ENCODE peak calls at places on chromosomes 2 and 18, in ten cellular contexts. S is fibroblast of lung; C is stomach; G is cardiac fibroblast; N is neuronal stem cell; I is CD8-positive, alpha-beta T cell; L is fibroblast of the aortic adventitia; B is GM12865; R is epithelial cell of esophagus; J is sigmoid colon. F is an unnamed sample.
A peak's percentile ranks its signal among the peaks of the same experiment; 100 is the strongest.

GRCh38 chr2:172427990-172428840 is 829 bp downstream of the ITGA6 start:
- DNase-seq in N (peak; percentile 42), I (peak; percentile 49), R (no peak), G (peak; percentile 8), S (peak; percentile 23), J (no peak), C (peak; percentile 73), L (no peak), B (peak; percentile 10), F (no peak)

GRCh38 chr2:188199716-188200128 is 92.0 kb upstream of the GULP1 start:
- DNase-seq in B (no peak), R (peak; percentile 71), N (no peak), G (peak; percentile 88), S (peak; percentile 62), L (peak; percentile 83), I (no peak), C (no peak), J (no peak), F (peak; percentile 51)

GRCh38 chr18:62781893-62782292 is 66.6 kb downstream of the PHLPP1 start:
- DNase-seq in B (no peak), G (peak; percentile 98), J (peak; percentile 69), L (peak; percentile 76), C (no peak), I (no peak), S (peak; percentile 74), R (peak; percentile 93), N (no peak), F (peak; percentile 81)

GRCh38 chr18:2985628-2986027 is 27.3 kb downstream of the LPIN2 start:
- DNase-seq in J (no peak), L (peak; percentile 68), B (peak; percentile 67), I (no peak), S (peak; percentile 57), C (no peak), N (no peak), G (peak; percentile 69), R (peak; percentile 37), F (no peak)

GRCh38 chr2:241063587-241063986 is 38.5 kb downstream of the MTERF4 start:
- DNase-seq in J (no peak), G (no peak), B (no peak), N (no peak), I (no peak), L (no peak), R (no peak), C (no peak), S (no peak), F (no peak)

GRCh38 chr2:178477443-178478099 is 829 bp downstream of the FKBP7 start:
- DNase-seq in S (no peak), J (no peak), I (no peak), R (no peak), L (no peak), B (no peak), N (no peak), G (peak; percentile 4), C (no peak), F (no peak)

GRCh38 chr18:79478484-79479113 is 82.9 kb downstream of the NFATC1 start:
- DNase-seq in L (no peak), B (no peak), R (no peak), N (no peak), J (peak; percentile 56), S (no peak), C (no peak), I (no peak), G (no peak), F (no peak)

GRCh38 chr18:12008842-12009580 is 27.7 kb downstream of the IMPA2 start:
- DNase-seq in G (no peak), I (no peak), C (no peak), R (no peak), N (no peak), J (peak; percentile 38), S (no peak), B (no peak), L (no peak), F (no peak)

GRCh38 chr2:159228006-159228655 is 58.4 kb downstream of the WDSUB1 start:
- DNase-seq in N (no peak), J (no peak), L (peak; percentile 64), C (no peak), I (no peak), G (no peak), B (no peak), R (no peak), S (no peak), F (no peak)

GRCh38 chr2:97932975-97933662 is 62.6 kb downstream of the TMEM131 start:
- DNase-seq in G (no peak), C (no peak), B (peak; percentile 52), N (no peak), L (no peak), S (no peak), R (no peak), I (no peak), J (no peak), F (no peak)

GRCh38 chr2:97935719-97936161 is 60.0 kb downstream of the TMEM131 start:
- DNase-seq in I (no peak), B (no peak), L (peak; percentile 93), N (peak; percentile 11), S (peak; percentile 92), C (no peak), G (peak; percentile 66), R (no peak), J (no peak), F (peak; percentile 39)

GRCh38 chr2:97931851-97932211 is 63.9 kb downstream of the TMEM131 start:
- DNase-seq in B (no peak), C (no peak), S (no peak), J (no peak), R (no peak), G (no peak), L (no peak), N (no peak), I (no peak), F (no peak)

GRCh38 chr2:97931118-97931850 is 64.5 kb downstream of the TMEM131 start:
- DNase-seq in S (no peak), R (no peak), J (no peak), C (no peak), N (no peak), L (no peak), B (peak; percentile 53), G (no peak), I (no peak), F (no peak)

GRCh38 chr2:97936199-97936598 is 59.5 kb downstream of the TMEM131 start:
- DNase-seq in R (peak; percentile 56), N (peak; percentile 33), B (peak; percentile 63), S (no peak), C (no peak), J (no peak), I (no peak), G (no peak), L (no peak), F (no peak)
- H3K4me3 ChIP-seq in R (no peak overlapping the region), N (no peak overlapping the region), B (peak overlapping the region; percentile 5), S (no peak overlapping the region), C (no peak overlapping the region), J (no peak overlapping the region), I (no peak overlapping the region), G (no peak overlapping the region), L (no peak overlapping the region), F (no peak overlapping the region)

GRCh38 chr2:119764832-119765231 is 5.1 kb downstream of the PTPN4 start:
- DNase-seq in L (no peak), J (no peak), I (no peak), S (no peak), R (peak; percentile 49), N (no peak), C (no peak), B (no peak), G (no peak), F (no peak)

GRCh38 chr2:119766944-119767343 is 7.2 kb downstream of the PTPN4 start:
- DNase-seq in R (no peak), J (no peak), L (no peak), B (no peak), I (no peak), G (no peak), S (no peak), C (no peak), N (no peak), F (no peak)

GRCh38 chr2:119768731-119769130 is 9.0 kb downstream of the PTPN4 start:
- DNase-seq in L (no peak), C (no peak), R (no peak), N (no peak), S (no peak), I (no peak), G (no peak), B (no peak), J (no peak), F (no peak)

GRCh38 chr2:119769645-119770044 is 9.9 kb downstream of the PTPN4 start:
- DNase-seq in B (no peak), I (no peak), S (no peak), R (no peak), L (no peak), N (no peak), J (no peak), C (no peak), G (no peak), F (no peak)

DNA sequence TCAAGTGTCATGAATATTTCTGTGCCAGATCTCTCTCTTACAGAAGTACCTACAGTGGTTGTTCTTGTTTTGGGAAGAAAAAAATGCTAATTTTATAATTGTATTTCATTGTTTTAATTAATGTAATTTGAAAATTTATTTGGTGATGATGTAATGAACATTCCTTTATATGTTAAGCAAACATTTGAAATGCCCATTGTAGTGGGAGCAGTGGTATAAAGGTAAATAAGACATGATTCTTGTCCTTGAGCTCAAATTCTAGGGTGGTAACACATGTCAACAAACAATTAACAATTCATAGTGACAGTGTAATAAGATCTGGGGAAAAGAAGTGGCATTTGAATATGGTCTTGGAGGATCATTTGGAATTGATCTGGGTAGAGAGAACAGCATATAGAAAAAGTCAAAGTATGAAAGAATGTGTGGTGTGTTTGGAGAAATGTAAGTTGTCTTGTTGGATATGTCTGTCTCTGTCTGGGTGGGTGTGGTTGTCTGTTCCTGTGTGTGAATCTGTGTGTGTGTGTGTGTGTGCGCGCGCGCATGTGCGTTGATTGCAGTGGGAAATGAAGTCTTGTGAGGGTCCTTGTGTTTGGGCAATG is 5.8 kb downstream of the PTPN4 start:
- DNase-seq in N (no peak), G (no peak), R (no peak), S (no peak), B (no peak), I (no peak), C (no peak), L (no peak), J (no peak), F (no peak)
- H3K4me3 ChIP-seq in N (no peak overlapping the region), G (no peak overlapping the region), R (no peak overlapping the region), S (no peak overlapping the region), B (no peak overlapping the region), I (no peak overlapping the region), C (no peak overlapping the region), L (no peak overlapping the region), J (no peak overlapping the region), F (no peak overlapping the region)

GRCh38 chr2:120694034-120694433 is 41.6 kb upstream of the GLI2 start:
- DNase-seq in I (no peak), R (no peak), G (no peak), L (no peak), S (no peak), J (no peak), C (no peak), B (no peak), N (no peak), F (no peak)
- H3K4me3 ChIP-seq in I (no peak overlapping the region), R (no peak overlapping the region), G (no peak overlapping the region), L (no peak overlapping the region), S (no peak overlapping the region), J (no peak overlapping the region), C (no peak overlapping the region), B (no peak overlapping the region), N (no peak overlapping the region), F (no peak overlapping the region)

DNA sequence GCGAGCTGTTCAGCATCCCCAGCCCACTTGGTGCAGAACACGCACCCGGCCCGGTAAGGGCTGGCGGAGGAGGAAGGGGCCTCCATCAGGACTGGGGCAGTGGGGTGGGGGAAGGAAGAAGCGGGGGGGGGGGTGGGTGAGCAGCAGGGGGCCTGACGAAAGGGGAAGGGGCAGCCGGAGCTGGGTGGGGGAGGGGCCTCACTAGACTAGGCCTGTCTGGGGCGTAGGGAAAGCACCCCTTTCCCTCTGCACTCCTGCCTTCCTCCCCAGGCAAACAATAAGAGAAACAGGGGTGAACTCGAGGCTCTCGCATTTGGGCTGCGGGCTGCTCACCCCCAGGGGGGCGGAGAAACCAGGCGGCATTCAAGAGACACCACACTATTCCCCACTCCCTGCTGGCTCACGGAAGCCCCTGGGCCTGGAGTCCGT is 82.7 kb upstream of the POMC start:
- DNase-seq in B (no peak), I (no peak), N (peak; percentile 49), G (no peak), L (no peak), C (no peak), R (no peak), J (no peak), S (no peak), F (no peak)
- H3K4me3 ChIP-seq in B (peak overlapping the region; percentile 74), I (peak overlapping the region; percentile 86), N (peak overlapping the region; percentile 90), G (peak overlapping the region; percentile 49), L (no peak overlapping the region), C (peak overlapping the region; percentile 70), R (peak overlapping the region; percentile 45), J (peak overlapping the region; percentile 67), S (no peak overlapping the region), F (peak overlapping the region; percentile 29)